ENCODE peak calls at places on chromosomes 5 and 9, in six cellular contexts. K, B, Z, G, S and I are unnamed samples.

GRCh38 chr5:62093981-62094380 is 212.0 kb upstream of the KIF2A start:
- DNase-seq in S (peak; percentile 44), B (no peak), Z (peak; percentile 94), G (no peak), K (no peak), I (peak; percentile 30)

GRCh38 chr9:10903969-10904368 is 291.2 kb upstream of the PTPRD start:
- DNase-seq in B (no peak), G (no peak), Z (no peak), K (no peak), S (no peak), I (no peak)

GRCh38 chr5:7396169-7397004 is 449 bp downstream of the ADCY2 start:
- DNase-seq in K (no peak), Z (peak; percentile 82), S (peak; percentile 13), B (no peak), G (no peak), I (peak; percentile 39)

GRCh38 chr5:137470111-137470920 is 28.8 kb downstream of the SPOCK1 start:
- DNase-seq in S (no peak), B (no peak), Z (no peak), K (peak; percentile 95), G (no peak), I (no peak)

GRCh38 chr5:39225405-39226099 is 6.2 kb upstream of the FYB1 start:
- DNase-seq in S (no peak), Z (no peak), B (no peak), G (no peak), K (no peak), I (no peak)

GRCh38 chr9:90432951-90433350 is 209.7 kb downstream of the DIRAS2 start:
- DNase-seq in B (no peak), G (no peak), S (peak; percentile 14), Z (peak; percentile 72), K (no peak), I (peak; percentile 52)

GRCh38 chr5:126192226-126192625 is 231.0 kb upstream of the GRAMD2B start:
- DNase-seq in G (no peak), B (no peak), S (no peak), Z (no peak), K (no peak), I (no peak)

GRCh38 chr5:8700691-8701090 is 831.7 kb downstream of the MTRR start:
- DNase-seq in B (no peak), Z (no peak), S (no peak), G (no peak), K (no peak), I (no peak)

GRCh38 chr5:107832746-107833145 is 162.0 kb upstream of the EFNA5 start:
- DNase-seq in G (no peak), Z (no peak), B (no peak), S (no peak), K (no peak), I (no peak)

GRCh38 chr9:89919171-89919681 is 314.4 kb downstream of the GADD45G start:
- DNase-seq in Z (no peak), B (peak; percentile 16), S (peak; percentile 12), G (no peak), K (no peak), I (peak; percentile 32)

GRCh38 chr5:140295414-140295813 is 7.5 kb downstream of the PFDN1 start:
- DNase-seq in Z (peak; percentile 30), G (no peak), B (no peak), S (peak; percentile 63), K (peak; percentile 89), I (peak; percentile 81)

GRCh38 chr9:87604886-87605588 is 107.4 kb downstream of the DAPK1 start:
- DNase-seq in Z (no peak), B (no peak), S (no peak), K (no peak), G (no peak), I (no peak)

GRCh38 chr9:34651286-34651685 is 699 bp upstream of the IL11RA start:
- DNase-seq in B (no peak), Z (no peak), S (no peak), G (no peak), K (no peak), I (no peak)

GRCh38 chr5:127296321-127296720 is 5.7 kb downstream of the MEGF10 start:
- DNase-seq in B (no peak), S (no peak), K (no peak), Z (no peak), G (no peak), I (no peak)

GRCh38 chr9:124390812-124391658 is 24.2 kb downstream of the PSMB7 start:
- DNase-seq in K (no peak), G (no peak), S (no peak), Z (peak; percentile 63), B (no peak), I (no peak)

GRCh38 chr5:81700166-81700565 is 50.7 kb downstream of the SSBP2 start:
- DNase-seq in G (no peak), B (no peak), S (no peak), Z (no peak), K (no peak), I (no peak)

GRCh38 chr5:141940695-141941271 is 17.1 kb downstream of the DELE1 start:
- DNase-seq in G (no peak), S (no peak), K (no peak), Z (no peak), B (no peak), I (no peak)

GRCh38 chr5:150703767-150704166 is 2.9 kb upstream of the RBM22 start:
- DNase-seq in B (no peak), G (no peak), S (no peak), K (no peak), Z (no peak), I (no peak)

GRCh38 chr9:21685502-21685901 is 116.9 kb upstream of the MTAP start:
- DNase-seq in G (no peak), K (no peak), Z (no peak), B (no peak), S (no peak), I (no peak)

GRCh38 chr5:96120120-96120519 is 158.5 kb upstream of the ELL2 start:
- DNase-seq in K (no peak), S (no peak), Z (no peak), G (no peak), B (no peak), I (peak; percentile 21)

GRCh38 chr9:35736201-35736633 is 3.8 kb downstream of the CREB3 start:
- DNase-seq in Z (peak; percentile 65), B (peak; percentile 64), G (peak; percentile 69), K (peak; percentile 56), S (peak; percentile 72), I (peak; percentile 72)

GRCh38 chr9:4494337-4494736 is 4.1 kb downstream of the SLC1A1 start:
- DNase-seq in G (no peak), S (no peak), Z (no peak), B (no peak), K (no peak), I (no peak)

GRCh38 chr5:131671409-131671808 is 36.4 kb upstream of the RAPGEF6 start:
- DNase-seq in S (no peak), K (no peak), Z (no peak), G (no peak), B (no peak), I (no peak)

GRCh38 chr5:82375488-82376294 is 97.5 kb upstream of the RPS23 start:
- DNase-seq in B (no peak), S (no peak), K (no peak), G (peak; percentile 4), Z (peak; percentile 86), I (no peak)

GRCh38 chr5:10485142-10485795 is 43.6 kb downstream of the ROPN1L start:
- DNase-seq in K (peak; percentile 93), B (no peak), S (peak; percentile 32), Z (no peak), G (peak; percentile 48), I (peak; percentile 90)

GRCh38 chr5:177601577-177602457 is 1.9 kb downstream of the B4GALT7 start:
- DNase-seq in S (peak; percentile 41), B (no peak), Z (no peak), G (peak; percentile 47), K (no peak), I (peak; percentile 26)

GRCh38 chr5:154840435-154841272 is 9.7 kb downstream of the FAXDC2 start:
- DNase-seq in S (no peak), G (no peak), K (no peak), Z (no peak), B (no peak), I (no peak)

GRCh38 chr5:19496056-19496455 is 491.9 kb downstream of the CDH18 start:
- DNase-seq in S (no peak), Z (no peak), B (no peak), K (peak; percentile 5), G (no peak), I (no peak)

GRCh38 chr5:125044491-125045282 is 298.2 kb upstream of the ZNF608 start:
- DNase-seq in G (no peak), K (no peak), Z (no peak), S (peak; percentile 6), B (no peak), I (no peak)

GRCh38 chr5:114325552-114325951 is 36.3 kb upstream of the KCNN2 start:
- DNase-seq in K (no peak), S (peak; percentile 6), Z (no peak), G (no peak), B (no peak), I (no peak)

GRCh38 chr5:154205441-154206117 is 15.0 kb downstream of the GALNT10 start:
- DNase-seq in K (peak; percentile 60), Z (no peak), S (no peak), G (no peak), B (no peak), I (no peak)

GRCh38 chr9:12930906-12931305 is 156.1 kb downstream of the LURAP1L start:
- DNase-seq in G (no peak), K (no peak), Z (no peak), B (no peak), S (no peak), I (no peak)

GRCh38 chr5:107026098-107026497 is 644.6 kb downstream of the EFNA5 start:
- DNase-seq in B (no peak), S (no peak), G (no peak), K (no peak), Z (peak; percentile 1), I (no peak)